ENCODE peak calls at places on chromosomes 2 and 18, in five cellular contexts. V is RWPE2, S is esophagus squamous epithelium, Z is breast epithelium, D is left lung. O is an unnamed sample.

GRCh38 chr18:49960376-49960775 is 147.0 kb upstream of the ACAA2 start:
- DNase-seq in V (no peak), S (no peak), Z (no peak), D (no peak), O (no peak)

GRCh38 chr2:49002750-49003149 is 151.6 kb downstream of the FSHR start:
- DNase-seq in V (no peak), S (no peak), Z (no peak), D (no peak), O (no peak)

GRCh38 chr2:237154050-237154638 is 68.5 kb downstream of the COPS8 start:
- DNase-seq in V (no peak), S (no peak), Z (no peak), D (no peak), O (no peak)

GRCh38 chr2:37350034-37350433 is 5.6 kb downstream of the QPCT start:
- DNase-seq in V (no peak), S (no peak), Z (no peak), D (no peak), O (no peak)

GRCh38 chr2:234355052-234355720 is 141.7 kb downstream of the ARL4C start:
- DNase-seq in V (no peak), S (no peak), Z (no peak), D (no peak), O (no peak)

GRCh38 chr2:70767094-70767698 is 804 bp downstream of the ADD2 start:
- DNase-seq in V (no peak), S (no peak), Z (no peak), D (peak; percentile 61), O (no peak)

GRCh38 chr2:74532222-74532621 is 2.5 kb downstream of the HTRA2 start:
- DNase-seq in V (no peak), S (no peak), Z (no peak), D (no peak), O (no peak)

GRCh38 chr2:169448865-169449264 is 30.4 kb upstream of the BBS5 start:
- DNase-seq in V (no peak), S (no peak), Z (no peak), D (no peak), O (no peak)

GRCh38 chr2:99487906-99488305 is 1.9 kb downstream of the REV1 start:
- DNase-seq in V (no peak), S (no peak), Z (no peak), D (no peak), O (no peak)

GRCh38 chr2:220277445-220277960 is 650.1 kb downstream of the SLC4A3 start:
- DNase-seq in V (peak; percentile 71), S (no peak), Z (peak; percentile 24), D (peak; percentile 39), O (peak; percentile 69)

GRCh38 chr18:13889661-13890060 is 25.7 kb downstream of the MC2R start:
- DNase-seq in V (no peak), S (no peak), Z (no peak), D (no peak), O (no peak)

GRCh38 chr2:232632904-232633412 is 446 bp upstream of the EFHD1 start:
- DNase-seq in V (no peak), S (no peak), Z (no peak), D (peak; percentile 70), O (no peak)

GRCh38 chr2:179335732-179336131 is 71.1 kb upstream of the SESTD1 start:
- DNase-seq in V (no peak), S (no peak), Z (no peak), D (no peak), O (no peak)

GRCh38 chr2:203340791-203341487 is 12.7 kb downstream of the ABI2 start:
- DNase-seq in V (no peak), S (no peak), Z (peak; percentile 65), D (no peak), O (no peak)

GRCh38 chr2:98381494-98381893 is 35.2 kb downstream of the CNGA3 start:
- DNase-seq in V (no peak), S (no peak), Z (no peak), D (no peak), O (no peak)

GRCh38 chr2:64482765-64483504 is 29.0 kb downstream of the LGALSL start:
- DNase-seq in V (no peak), S (no peak), Z (peak; percentile 86), D (no peak), O (no peak)

GRCh38 chr2:71882949-71883472 is 264.7 kb downstream of the CYP26B1 start:
- DNase-seq in V (peak; percentile 93), S (no peak), Z (peak; percentile 88), D (no peak), O (peak; percentile 79)

GRCh38 chr18:23502516-23503037 is 734 bp upstream of the RMC1 start:
- DNase-seq in V (no peak), S (no peak), Z (no peak), D (no peak), O (no peak)

GRCh38 chr2:62706721-62707516 is 1.4 kb downstream of the EHBP1 start:
- DNase-seq in V (no peak), S (no peak), Z (no peak), D (no peak), O (no peak)
- TF ChIP-seq CTCF in V (no peak), S (no peak), Z (no peak), D (no peak), O (no peak)

DNA sequence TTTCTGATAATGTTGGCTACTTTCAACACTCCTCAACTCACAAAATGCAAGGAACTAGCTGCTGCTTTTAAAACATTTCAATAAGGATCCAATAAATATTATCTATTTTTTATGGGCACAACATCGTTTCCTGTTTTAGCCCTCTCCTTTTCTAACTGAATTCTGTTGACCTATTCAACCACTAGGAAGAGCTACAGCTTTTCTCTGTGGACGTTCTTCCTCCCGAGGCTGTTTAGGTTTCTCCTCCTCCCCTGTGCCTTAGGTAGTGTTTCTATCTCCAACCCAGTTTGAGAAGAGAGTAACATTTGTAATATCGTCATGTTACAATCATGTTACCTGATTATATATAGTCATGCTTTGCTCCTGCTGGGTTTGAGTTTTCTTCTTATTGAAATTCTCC is 91.3 kb upstream of the ITGB6 start:
- DNase-seq in V (no peak), S (no peak), Z (no peak), D (no peak), O (no peak)
- H3K4me1 ChIP-seq in V (peaks cover 28% of the 10 kb centered on the region), S (peaks cover 8% of the 10 kb centered on the region), Z (no peaks in the 10 kb centered on the region), D (peaks cover 10% of the 10 kb centered on the region), O (peaks cover 58% of the 10 kb centered on the region)

GRCh38 chr2:180734382-180734781 is 246.0 kb upstream of the UBE2E3 start:
- DNase-seq in V (no peak), S (no peak), Z (no peak), D (no peak), O (no peak)

GRCh38 chr2:180730976-180731375 is 249.4 kb upstream of the UBE2E3 start:
- DNase-seq in V (no peak), S (no peak), Z (no peak), D (no peak), O (no peak)

GRCh38 chr2:180732337-180732736 is 248.1 kb upstream of the UBE2E3 start:
- DNase-seq in V (no peak), S (no peak), Z (no peak), D (peak; percentile 28), O (no peak)

GRCh38 chr2:180735799-180736198 is 244.6 kb upstream of the UBE2E3 start:
- DNase-seq in V (no peak), S (no peak), Z (no peak), D (no peak), O (no peak)

DNA sequence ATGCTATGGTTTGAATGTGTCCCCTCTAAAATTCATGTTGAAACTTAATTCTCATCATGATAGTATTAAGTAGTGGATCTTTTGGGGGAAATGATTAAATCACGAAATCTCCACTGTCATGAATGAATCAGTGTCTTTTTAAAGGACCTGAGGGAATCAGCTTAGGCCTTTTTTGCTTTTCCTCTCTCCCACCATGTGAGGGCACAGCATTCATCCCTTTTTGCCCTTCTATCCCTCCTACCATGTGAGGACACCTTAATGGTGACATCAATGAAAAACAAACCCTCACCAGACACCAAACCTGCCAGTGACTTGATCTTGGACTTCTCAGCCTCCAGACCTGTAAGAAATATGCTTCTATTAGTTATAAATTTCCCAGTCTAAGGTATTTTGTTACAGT is 247.1 kb upstream of the UBE2E3 start:
- DNase-seq in V (no peak), S (no peak), Z (no peak), D (no peak), O (no peak)
- TF ChIP-seq CTCF in V (no peak), S (no peak), Z (no peak), D (no peak), O (no peak)

GRCh38 chr2:111120253-111121027 is at the start of gene BCL2L11:
- DNase-seq in V (peak; percentile 94), S (peak; percentile 71), Z (peak; percentile 96), D (peak; percentile 99), O (peak; percentile 96)
- H3K4me1 ChIP-seq in V (no peaks in the 10 kb centered on the region), S (peaks cover 43% of the 10 kb centered on the region), Z (no peaks in the 10 kb centered on the region), D (peaks cover 3% of the 10 kb centered on the region), O (peaks cover 34% of the 10 kb centered on the region)

GRCh38 chr2:240364582-240364960 is 70.9 kb upstream of the GPC1 start:
- DNase-seq in V (no peak), S (no peak), Z (no peak), D (peak; percentile 75), O (no peak)
- TF ChIP-seq CTCF in V (no peak), S (no peak), Z (no peak), D (no peak), O (no peak)

GRCh38 chr18:55317322-55317721 is 270.7 kb downstream of the TCF4 start:
- DNase-seq in V (no peak), S (no peak), Z (no peak), D (no peak), O (no peak)

GRCh38 chr18:55310863-55311262 is 277.1 kb downstream of the TCF4 start:
- DNase-seq in V (no peak), S (no peak), Z (no peak), D (no peak), O (no peak)

GRCh38 chr18:55316615-55317184 is 271.3 kb downstream of the TCF4 start:
- DNase-seq in V (no peak), S (no peak), Z (no peak), D (no peak), O (no peak)

GRCh38 chr18:55314615-55315237 is 273.3 kb downstream of the TCF4 start:
- DNase-seq in V (no peak), S (no peak), Z (no peak), D (no peak), O (no peak)

GRCh38 chr18:55314031-55314430 is 274.0 kb downstream of the TCF4 start:
- DNase-seq in V (no peak), S (no peak), Z (no peak), D (no peak), O (no peak)
- H3K4me1 ChIP-seq in V (no peaks in the 10 kb centered on the region), S (no peaks in the 10 kb centered on the region), Z (no peaks in the 10 kb centered on the region), D (no peaks in the 10 kb centered on the region), O (peaks cover 9% of the 10 kb centered on the region)

DNA sequence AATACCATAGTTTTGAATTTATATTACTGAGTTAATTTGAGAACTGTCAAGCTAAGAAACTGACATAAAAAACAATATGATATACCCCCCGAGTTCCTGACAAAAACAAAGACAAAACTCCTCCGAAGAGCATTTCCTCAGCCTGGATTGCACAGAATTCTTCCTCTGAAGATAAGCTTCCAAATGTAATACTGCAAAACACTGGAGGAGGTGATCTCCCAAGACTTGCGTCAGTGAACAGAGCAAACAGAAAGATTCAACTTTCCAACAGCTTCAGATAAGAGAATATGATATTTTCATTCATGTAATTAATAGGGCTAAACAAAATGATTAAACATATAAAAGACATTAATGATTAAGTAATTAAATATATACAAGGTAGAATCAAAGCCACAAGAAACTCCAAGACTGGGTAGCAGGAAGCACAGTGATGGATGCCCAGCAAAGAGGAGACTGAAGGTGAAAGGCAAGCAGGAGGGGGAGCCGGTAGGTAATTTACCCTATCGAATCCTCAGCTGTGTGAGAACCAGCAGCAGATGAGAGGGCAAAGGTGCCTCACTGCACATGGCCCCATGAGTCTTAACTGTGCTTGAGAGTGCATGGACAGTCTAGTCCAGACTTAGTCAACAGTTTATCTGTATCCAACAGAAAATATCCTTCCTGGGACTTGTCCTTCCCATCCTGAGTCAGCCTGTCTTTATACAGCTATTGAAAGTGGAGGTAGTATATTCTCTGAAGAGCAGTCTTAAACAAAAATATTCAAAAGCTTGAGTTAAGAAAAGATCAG is 18.3 kb upstream of the SERPINB3 start:
- DNase-seq in V (no peak), S (no peak), Z (no peak), D (no peak), O (no peak)
- TF ChIP-seq CTCF in V (no peak), S (no peak), Z (no peak), D (no peak), O (no peak)